ENCODE peak calls at places on chromosomes 3 and 15, in five cellular contexts. One of them, this sample, is unnamed. For H3K36me3 and H3K4me1, the result is how much of the 10 kb centered on the place peaks cover.

GRCh38 chr3:99934984-99935797 is 117.5 kb downstream of the CMSS1 start:
- DNase-seq in heart left ventricle: peak
- DNase-seq in ascending aorta: no peak
- DNase-seq in left ventricle myocardium inferior: no peak
- DNase-seq in uterus: no peak
- DNase-seq in this sample: no peak

GRCh38 chr3:169658311-169658931 is 5.1 kb downstream of the MECOM start:
- DNase-seq in ascending aorta: no peak
- DNase-seq in heart left ventricle: peak
- DNase-seq in left ventricle myocardium inferior: no peak
- DNase-seq in uterus: no peak
- DNase-seq in this sample: no peak

GRCh38 chr3:171044828-171045793 is 18.6 kb upstream of the SLC2A2 start:
- DNase-seq in heart left ventricle: no peak
- DNase-seq in ascending aorta: no peak
- DNase-seq in left ventricle myocardium inferior: no peak
- DNase-seq in uterus: no peak
- DNase-seq in this sample: no peak

GRCh38 chr3:118080886-118081285 is 953.8 kb downstream of the IGSF11 start:
- DNase-seq in heart left ventricle: no peak
- DNase-seq in ascending aorta: no peak
- DNase-seq in left ventricle myocardium inferior: no peak
- DNase-seq in uterus: no peak
- DNase-seq in this sample: no peak

GRCh38 chr3:58463181-58463941 is 28.5 kb upstream of the KCTD6 start:
- DNase-seq in left ventricle myocardium inferior: peak
- DNase-seq in heart left ventricle: peak
- DNase-seq in ascending aorta: peak
- DNase-seq in uterus: peak
- DNase-seq in this sample: peak

GRCh38 chr3:193843447-193844301 is 250.7 kb downstream of the OPA1 start:
- DNase-seq in uterus: no peak
- DNase-seq in left ventricle myocardium inferior: no peak
- DNase-seq in heart left ventricle: no peak
- DNase-seq in ascending aorta: no peak
- DNase-seq in this sample: no peak

GRCh38 chr15:78260489-78260888 is 3.9 kb upstream of the DNAJA4 start:
- DNase-seq in left ventricle myocardium inferior: no peak
- DNase-seq in uterus: no peak
- DNase-seq in ascending aorta: no peak
- DNase-seq in heart left ventricle: no peak
- DNase-seq in this sample: no peak

GRCh38 chr15:80228959-80229610 is 22.9 kb downstream of the CTXND1 start:
- DNase-seq in uterus: no peak
- DNase-seq in heart left ventricle: no peak
- DNase-seq in ascending aorta: no peak
- DNase-seq in left ventricle myocardium inferior: no peak
- DNase-seq in this sample: no peak

GRCh38 chr3:134658555-134658954 is 7.7 kb upstream of the KY start:
- DNase-seq in heart left ventricle: no peak
- DNase-seq in uterus: no peak
- DNase-seq in left ventricle myocardium inferior: no peak
- DNase-seq in ascending aorta: no peak
- DNase-seq in this sample: no peak

GRCh38 chr15:85174521-85174920 is 192.9 kb downstream of the PDE8A start:
- DNase-seq in left ventricle myocardium inferior: no peak
- DNase-seq in uterus: no peak
- DNase-seq in heart left ventricle: no peak
- DNase-seq in ascending aorta: no peak
- DNase-seq in this sample: no peak

GRCh38 chr3:127044996-127045395 is 62.1 kb downstream of the PLXNA1 start:
- DNase-seq in ascending aorta: no peak
- DNase-seq in uterus: no peak
- DNase-seq in heart left ventricle: no peak
- DNase-seq in left ventricle myocardium inferior: no peak
- DNase-seq in this sample: peak

GRCh38 chr3:71511446-71511845 is 72.1 kb downstream of the FOXP1 start:
- DNase-seq in left ventricle myocardium inferior: no peak
- DNase-seq in heart left ventricle: no peak
- DNase-seq in ascending aorta: no peak
- DNase-seq in uterus: no peak
- DNase-seq in this sample: no peak

GRCh38 chr3:37871858-37872257 is 10.2 kb downstream of the CTDSPL start:
- DNase-seq in left ventricle myocardium inferior: no peak
- DNase-seq in uterus: no peak
- DNase-seq in heart left ventricle: no peak
- DNase-seq in ascending aorta: no peak
- DNase-seq in this sample: no peak

GRCh38 chr15:60569596-60569995 is 90.7 kb upstream of the ICE2 start:
- DNase-seq in left ventricle myocardium inferior: no peak
- DNase-seq in uterus: no peak
- DNase-seq in ascending aorta: no peak
- DNase-seq in heart left ventricle: no peak
- DNase-seq in this sample: no peak

GRCh38 chr3:36678216-36679013 is 85.9 kb downstream of the DCLK3 start:
- DNase-seq in uterus: no peak
- DNase-seq in heart left ventricle: no peak
- DNase-seq in ascending aorta: no peak
- DNase-seq in left ventricle myocardium inferior: no peak
- DNase-seq in this sample: no peak

GRCh38 chr3:25783661-25784512 is 644 bp upstream of the NGLY1 start:
- DNase-seq in uterus: no peak
- DNase-seq in ascending aorta: peak
- DNase-seq in left ventricle myocardium inferior: no peak
- DNase-seq in heart left ventricle: no peak
- DNase-seq in this sample: peak

GRCh38 chr3:131217296-131217741 is 164.3 kb upstream of the NUDT16 start:
- DNase-seq in left ventricle myocardium inferior: no peak
- DNase-seq in uterus: no peak
- DNase-seq in heart left ventricle: no peak
- DNase-seq in ascending aorta: no peak
- DNase-seq in this sample: no peak

GRCh38 chr3:23760325-23760724 is 45.4 kb upstream of the UBE2E1 start:
- DNase-seq in left ventricle myocardium inferior: no peak
- DNase-seq in uterus: no peak
- DNase-seq in heart left ventricle: no peak
- DNase-seq in ascending aorta: no peak
- DNase-seq in this sample: no peak

GRCh38 chr3:22729981-22730380 is 473.1 kb upstream of the UBE2E2 start:
- DNase-seq in uterus: no peak
- DNase-seq in ascending aorta: no peak
- DNase-seq in heart left ventricle: no peak
- DNase-seq in left ventricle myocardium inferior: no peak
- DNase-seq in this sample: no peak

GRCh38 chr15:71800835-71801745 is 9.3 kb upstream of the NR2E3 start:
- DNase-seq in left ventricle myocardium inferior: no peak
- DNase-seq in ascending aorta: no peak
- DNase-seq in heart left ventricle: no peak
- DNase-seq in uterus: no peak
- DNase-seq in this sample: no peak

GRCh38 chr3:43997788-43998373 is 243.8 kb upstream of the TOPAZ1 start:
- DNase-seq in ascending aorta: no peak
- DNase-seq in uterus: no peak
- DNase-seq in heart left ventricle: no peak
- DNase-seq in left ventricle myocardium inferior: no peak
- DNase-seq in this sample: no peak

GRCh38 chr15:41891226-41891625 is 2.6 kb downstream of the SPTBN5 start:
- DNase-seq in uterus: no peak
- DNase-seq in left ventricle myocardium inferior: no peak
- DNase-seq in ascending aorta: no peak
- DNase-seq in heart left ventricle: no peak
- DNase-seq in this sample: no peak

GRCh38 chr3:173732237-173732636 is 334.7 kb downstream of the NLGN1 start:
- DNase-seq in heart left ventricle: no peak
- DNase-seq in left ventricle myocardium inferior: no peak
- DNase-seq in ascending aorta: no peak
- DNase-seq in uterus: no peak
- DNase-seq in this sample: no peak

GRCh38 chr3:193391902-193392301 is 13.3 kb upstream of the ATP13A5 start:
- DNase-seq in left ventricle myocardium inferior: no peak
- DNase-seq in uterus: no peak
- DNase-seq in ascending aorta: no peak
- DNase-seq in heart left ventricle: no peak
- DNase-seq in this sample: no peak

GRCh38 chr3:101675709-101676218 is 1.2 kb downstream of the ZBTB11 start:
- DNase-seq in left ventricle myocardium inferior: no peak
- DNase-seq in heart left ventricle: peak
- DNase-seq in ascending aorta: no peak
- DNase-seq in uterus: peak
- DNase-seq in this sample: peak

GRCh38 chr15:91605576-91605975 is 247.9 kb upstream of the SLCO3A1 start:
- DNase-seq in uterus: no peak
- DNase-seq in heart left ventricle: no peak
- DNase-seq in ascending aorta: no peak
- DNase-seq in left ventricle myocardium inferior: no peak
- DNase-seq in this sample: no peak

GRCh38 chr3:168249539-168250414 is 154.1 kb upstream of the GOLIM4 start:
- DNase-seq in heart left ventricle: peak
- DNase-seq in left ventricle myocardium inferior: peak
- DNase-seq in ascending aorta: no peak
- DNase-seq in uterus: peak
- DNase-seq in this sample: peak

GRCh38 chr3:127485396-127486170 is 105.0 kb downstream of the TPRA1 start:
- DNase-seq in uterus: no peak
- DNase-seq in ascending aorta: no peak
- DNase-seq in left ventricle myocardium inferior: no peak
- DNase-seq in heart left ventricle: no peak
- DNase-seq in this sample: no peak

GRCh38 chr3:53998980-53999379 is 107.3 kb upstream of the SELENOK start:
- DNase-seq in left ventricle myocardium inferior: peak
- DNase-seq in heart left ventricle: peak
- DNase-seq in ascending aorta: no peak
- DNase-seq in uterus: no peak
- DNase-seq in this sample: no peak

GRCh38 chr3:19937459-19938362 is 3.7 kb upstream of the EFHB start:
- DNase-seq in ascending aorta: no peak
- DNase-seq in heart left ventricle: no peak
- DNase-seq in left ventricle myocardium inferior: no peak
- DNase-seq in uterus: no peak
- DNase-seq in this sample: no peak

GRCh38 chr15:29778382-29778781 is 43.9 kb downstream of the TJP1 start:
- DNase-seq in uterus: no peak
- DNase-seq in heart left ventricle: no peak
- DNase-seq in ascending aorta: no peak
- DNase-seq in left ventricle myocardium inferior: no peak
- DNase-seq in this sample: no peak

GRCh38 chr3:60599586-60599985 is 651.7 kb downstream of the FHIT start:
- DNase-seq in heart left ventricle: no peak
- DNase-seq in left ventricle myocardium inferior: no peak
- DNase-seq in ascending aorta: no peak
- DNase-seq in uterus: no peak
- DNase-seq in this sample: no peak

GRCh38 chr3:4532535-4533112 is 39.5 kb downstream of the ITPR1 start:
- DNase-seq in heart left ventricle: no peak
- DNase-seq in left ventricle myocardium inferior: no peak
- DNase-seq in uterus: no peak
- DNase-seq in ascending aorta: no peak
- DNase-seq in this sample: no peak

GRCh38 chr15:73959012-73959581 is 32.8 kb downstream of the LOXL1 start:
- DNase-seq in uterus: no peak
- DNase-seq in heart left ventricle: no peak
- DNase-seq in ascending aorta: no peak
- DNase-seq in left ventricle myocardium inferior: no peak
- DNase-seq in this sample: no peak

GRCh38 chr3:8639585-8639984 is 5.0 kb downstream of the SSUH2 start:
- DNase-seq in uterus: no peak
- DNase-seq in left ventricle myocardium inferior: no peak
- DNase-seq in ascending aorta: no peak
- DNase-seq in heart left ventricle: no peak
- DNase-seq in this sample: no peak

GRCh38 chr3:37713820-37714204 is 147.9 kb upstream of the CTDSPL start:
- DNase-seq in heart left ventricle: no peak
- DNase-seq in ascending aorta: no peak
- DNase-seq in left ventricle myocardium inferior: no peak
- DNase-seq in uterus: no peak
- DNase-seq in this sample: no peak

GRCh38 chr3:55572816-55573215 is 85.7 kb upstream of the WNT5A start:
- DNase-seq in heart left ventricle: no peak
- DNase-seq in ascending aorta: no peak
- DNase-seq in left ventricle myocardium inferior: no peak
- DNase-seq in uterus: no peak
- DNase-seq in this sample: no peak

DNA sequence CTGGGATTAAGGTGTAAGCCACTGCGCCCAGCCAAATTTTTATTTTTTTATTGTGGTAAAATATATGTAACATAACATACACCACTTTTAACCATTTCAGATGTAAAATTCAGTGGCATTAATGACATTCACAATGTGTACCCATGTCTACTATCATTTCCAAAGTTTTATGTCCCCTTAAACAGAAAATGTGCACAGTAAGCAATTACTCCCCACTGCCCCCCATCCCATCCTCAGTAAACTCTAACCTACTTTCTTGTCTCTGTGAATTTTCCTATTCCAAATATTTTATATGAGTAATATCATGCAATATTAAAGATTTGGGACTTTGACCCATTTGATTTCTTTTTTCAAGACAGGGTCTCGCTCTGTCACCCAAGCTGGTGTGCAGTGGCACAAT is 14.6 kb upstream of the PRRT3 start:
- DNase-seq in ascending aorta: no peak
- DNase-seq in heart left ventricle: no peak
- DNase-seq in left ventricle myocardium inferior: no peak
- DNase-seq in uterus: no peak
- DNase-seq in this sample: no peak
- H3K36me3 ChIP-seq in ascending aorta: half or more
- H3K36me3 ChIP-seq in heart left ventricle: half or more
- H3K36me3 ChIP-seq in left ventricle myocardium inferior: half or more
- H3K36me3 ChIP-seq in uterus: under half
- H3K36me3 ChIP-seq in this sample: under half

GRCh38 chr15:51133140-51133630 is 38.5 kb upstream of the TNFAIP8L3 start:
- DNase-seq in heart left ventricle: no peak
- DNase-seq in uterus: no peak
- DNase-seq in left ventricle myocardium inferior: no peak
- DNase-seq in ascending aorta: no peak
- DNase-seq in this sample: no peak
- TF ChIP-seq CTCF in heart left ventricle: no peak
- TF ChIP-seq CTCF in uterus: no peak
- TF ChIP-seq CTCF in left ventricle myocardium inferior: peak
- TF ChIP-seq CTCF in ascending aorta: no peak
- TF ChIP-seq CTCF in this sample: no peak

GRCh38 chr3:73499787-73500186 is 125.0 kb downstream of the PDZRN3 start:
- DNase-seq in heart left ventricle: no peak
- DNase-seq in uterus: no peak
- DNase-seq in left ventricle myocardium inferior: no peak
- DNase-seq in ascending aorta: no peak
- DNase-seq in this sample: no peak
- H3K4me1 ChIP-seq in heart left ventricle: under half
- H3K4me1 ChIP-seq in uterus: under half
- H3K4me1 ChIP-seq in left ventricle myocardium inferior: half or more
- H3K4me1 ChIP-seq in ascending aorta: under half
- H3K4me1 ChIP-seq in this sample: under half

DNA sequence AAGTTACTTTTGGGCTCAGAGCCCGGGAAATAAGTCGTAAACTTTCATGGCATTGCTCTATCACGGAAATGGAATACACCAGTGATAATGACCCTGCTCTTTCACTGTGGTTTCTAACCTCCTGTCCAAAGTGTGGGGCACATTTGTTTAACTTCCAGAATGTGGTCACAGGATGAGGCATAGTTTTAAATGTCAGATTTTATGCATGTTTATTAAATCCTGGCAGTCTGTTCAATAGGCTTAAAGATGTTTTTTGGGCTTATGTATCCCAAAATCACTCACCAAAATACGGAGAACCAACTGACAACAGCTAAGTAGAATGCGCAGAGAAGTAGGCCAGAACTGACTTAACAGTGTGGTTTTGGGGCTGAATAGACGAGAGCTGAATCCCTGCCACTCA is 5.1 kb downstream of the CXCR6 start:
- DNase-seq in heart left ventricle: no peak
- DNase-seq in uterus: no peak
- DNase-seq in ascending aorta: no peak
- DNase-seq in left ventricle myocardium inferior: no peak
- DNase-seq in this sample: no peak
- H3K36me3 ChIP-seq in heart left ventricle: half or more
- H3K36me3 ChIP-seq in uterus: under half
- H3K36me3 ChIP-seq in ascending aorta: half or more
- H3K36me3 ChIP-seq in left ventricle myocardium inferior: half or more
- H3K36me3 ChIP-seq in this sample: under half

This sample was measured in kidney.